ENCODE peak calls at places on chromosome 20, in six cellular contexts. A, M, G, J, X and U are unnamed samples.

GRCh38 chr20:9609892-9610502 is 95.6 kb downstream of the LAMP5 start:
- DNase-seq in A (peak; percentile 86), M (peak; percentile 51), G (peak; percentile 43), J (peak; percentile 40), X (no peak), U (peak; percentile 43)

GRCh38 chr20:6582449-6582848 is 185.0 kb upstream of the BMP2 start:
- DNase-seq in A (no peak), M (no peak), G (no peak), J (no peak), X (no peak), U (no peak)

GRCh38 chr20:58976095-58976730 is 4.8 kb upstream of the NELFCD start:
- DNase-seq in A (peak; percentile 56), M (no peak), G (no peak), J (no peak), X (no peak), U (no peak)

GRCh38 chr20:44610313-44610965 is 28.1 kb downstream of the PKIG start:
- DNase-seq in A (peak; percentile 18), M (no peak), G (no peak), J (no peak), X (no peak), U (no peak)

GRCh38 chr20:24095753-24096152 is 107.2 kb upstream of the GGTLC1 start:
- DNase-seq in A (no peak), M (no peak), G (no peak), J (no peak), X (no peak), U (no peak)

GRCh38 chr20:59004763-59005522 is 2.1 kb downstream of the CTSZ start:
- DNase-seq in A (peak; percentile 96), M (no peak), G (peak; percentile 64), J (peak; percentile 67), X (peak; percentile 90), U (no peak)

GRCh38 chr20:19885981-19886665 is 128.1 kb downstream of the RIN2 start:
- DNase-seq in A (no peak), M (no peak), G (peak; percentile 34), J (peak; percentile 61), X (peak; percentile 59), U (no peak)

GRCh38 chr20:16397053-16397452 is 176.2 kb downstream of the KIF16B start:
- DNase-seq in A (no peak), M (no peak), G (no peak), J (peak; percentile 55), X (no peak), U (no peak)

GRCh38 chr20:50379049-50379990 is 130.9 kb upstream of the PTPN1 start:
- DNase-seq in A (no peak), M (no peak), G (peak; percentile 88), J (peak; percentile 96), X (peak; percentile 87), U (peak; percentile 70)

GRCh38 chr20:60694763-60695162 is 557.3 kb upstream of the CDH4 start:
- DNase-seq in A (no peak), M (no peak), G (no peak), J (no peak), X (no peak), U (no peak)

GRCh38 chr20:22905667-22906066 is 129.4 kb upstream of the SSTR4 start:
- DNase-seq in A (peak; percentile 23), M (no peak), G (peak; percentile 19), J (peak; percentile 43), X (no peak), U (no peak)

GRCh38 chr20:50267041-50267865 is 76.6 kb downstream of the CEBPB start:
- DNase-seq in A (no peak), M (no peak), G (peak; percentile 66), J (peak; percentile 81), X (peak; percentile 84), U (no peak)

GRCh38 chr20:22586645-22587310 is 2.4 kb upstream of the FOXA2 start:
- DNase-seq in A (peak; percentile 29), M (no peak), G (peak; percentile 68), J (no peak), X (no peak), U (peak; percentile 35)

GRCh38 chr20:31908424-31908823 is 38.0 kb downstream of the TTLL9 start:
- DNase-seq in A (no peak), M (no peak), G (no peak), J (no peak), X (no peak), U (no peak)

GRCh38 chr20:11411765-11412164 is 505.9 kb upstream of the BTBD3 start:
- DNase-seq in A (no peak), M (no peak), G (no peak), J (no peak), X (no peak), U (no peak)

GRCh38 chr20:38135641-38136420 is 29.2 kb downstream of the TGM2 start:
- DNase-seq in A (no peak), M (no peak), G (no peak), J (no peak), X (peak; percentile 27), U (no peak)

GRCh38 chr20:1242530-1242929 is 16.7 kb downstream of the RAD21L1 start:
- DNase-seq in A (no peak), M (no peak), G (no peak), J (no peak), X (no peak), U (no peak)

GRCh38 chr20:61025536-61025935 is 226.5 kb upstream of the CDH4 start:
- DNase-seq in A (no peak), M (no peak), G (no peak), J (no peak), X (no peak), U (no peak)

GRCh38 chr20:43666376-43667328 is at the start of gene MYBL2:
- DNase-seq in A (peak; percentile 90), M (peak; percentile 68), G (peak; percentile 42), J (no peak), X (peak; percentile 58), U (no peak)

GRCh38 chr20:2873010-2873746 is at the start of gene PTPRA:
- DNase-seq in A (peak; percentile 96), M (peak; percentile 86), G (peak; percentile 91), J (peak; percentile 90), X (peak; percentile 94), U (peak; percentile 86)

GRCh38 chr20:2873747-2874041 is 413 bp downstream of the PTPRA start:
- DNase-seq in A (peak; percentile 71), M (peak; percentile 61), G (peak; percentile 42), J (peak; percentile 36), X (peak; percentile 50), U (no peak)

GRCh38 chr20:2871555-2872303 is 1.6 kb upstream of the PTPRA start:
- DNase-seq in A (no peak), M (no peak), G (no peak), J (no peak), X (no peak), U (no peak)

GRCh38 chr20:2871111-2871465 is 2.2 kb upstream of the PTPRA start:
- DNase-seq in A (no peak), M (no peak), G (no peak), J (no peak), X (no peak), U (no peak)

GRCh38 chr20:2872304-2873009 is 824 bp upstream of the PTPRA start:
- DNase-seq in A (peak; percentile 82), M (peak; percentile 45), G (peak; percentile 61), J (peak; percentile 50), X (peak; percentile 72), U (no peak)
- TF ChIP-seq CTCF in A (peak; percentile 66), M (peak; percentile 36), G (no peak), J (no peak), X (peak; percentile 21), U (no peak)

DNA sequence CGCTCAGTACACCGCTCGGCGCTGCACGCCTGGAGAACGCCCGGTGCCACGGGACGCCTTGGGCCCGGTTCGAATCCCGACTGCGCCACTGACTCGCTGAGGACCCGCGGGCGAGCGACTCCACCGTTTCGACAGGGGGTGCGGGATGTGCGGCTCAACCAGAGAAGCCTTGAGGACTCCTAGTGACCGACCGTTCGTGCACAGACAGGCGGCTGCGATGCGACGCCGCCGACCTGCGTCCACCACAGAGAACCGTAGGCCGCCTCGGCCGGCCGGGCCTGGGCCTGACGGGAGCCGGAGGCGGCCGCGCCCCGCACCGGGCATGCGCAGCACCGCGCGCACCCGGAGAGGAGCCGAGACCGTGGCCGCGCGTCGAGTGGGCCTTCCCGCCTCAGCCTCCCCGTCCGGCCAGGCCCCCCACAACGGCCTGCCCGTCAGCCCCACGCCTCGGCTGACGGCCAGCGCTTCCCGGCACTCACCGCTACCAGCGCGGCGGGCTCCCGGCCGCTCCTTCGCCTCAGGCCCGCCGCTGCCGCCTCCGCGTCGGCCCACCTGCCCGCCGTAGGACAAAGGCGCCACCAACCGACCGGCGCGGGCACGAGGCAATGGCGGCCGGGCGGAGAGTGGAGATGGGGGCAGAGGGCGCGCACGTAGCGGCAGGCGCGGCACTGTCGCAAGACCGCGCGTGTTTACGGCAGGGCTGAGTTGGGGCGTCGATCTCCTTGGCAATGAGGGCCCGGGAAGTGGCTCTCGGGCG is at the start of gene NCOA5:
- DNase-seq in A (peak; percentile 98), M (peak; percentile 91), G (peak; percentile 96), J (peak; percentile 95), X (peak; percentile 96), U (peak; percentile 85)
- TF ChIP-seq CTCF in A (peak; percentile 23), M (no peak), G (no peak), J (no peak), X (peak; percentile 13), U (no peak)

DNA sequence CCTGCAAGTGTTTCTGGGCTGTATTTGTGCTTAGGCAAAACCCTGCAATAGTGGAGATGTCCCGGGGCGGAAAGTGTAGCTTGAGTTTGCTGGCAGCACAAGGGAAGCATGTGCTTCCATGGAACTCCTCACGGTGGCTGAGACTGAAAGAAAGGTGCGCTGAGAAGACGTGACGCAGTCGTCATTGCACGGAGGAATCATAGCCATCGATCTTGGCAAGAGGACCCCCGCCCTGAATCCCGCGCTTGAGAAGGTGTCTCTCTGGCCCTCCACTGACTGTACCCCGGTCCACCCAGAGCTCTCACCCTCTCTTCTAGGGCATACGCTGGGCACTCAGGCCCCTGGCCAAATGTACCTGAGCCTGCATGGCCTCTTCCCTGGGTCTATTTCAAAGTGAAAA is 1081.8 kb upstream of the DEFB115 start:
- DNase-seq in A (no peak), M (no peak), G (no peak), J (no peak), X (no peak), U (no peak)
- TF ChIP-seq CTCF in A (no peak), M (no peak), G (no peak), J (no peak), X (no peak), U (no peak)

GRCh38 chr20:21102691-21103311 is 3.4 kb downstream of the LINC00237 start:
- DNase-seq in A (peak; percentile 42), M (no peak), G (peak; percentile 60), J (peak; percentile 51), X (peak; percentile 53), U (no peak)

GRCh38 chr20:21100590-21101452 is 5.3 kb downstream of the LINC00237 start:
- DNase-seq in A (peak; percentile 13), M (peak; percentile 32), G (no peak), J (no peak), X (no peak), U (no peak)

GRCh38 chr20:21103582-21104465 is 2.3 kb downstream of the LINC00237 start:
- DNase-seq in A (no peak), M (no peak), G (no peak), J (no peak), X (no peak), U (no peak)

GRCh38 chr20:21101453-21102251 is 4.5 kb downstream of the LINC00237 start:
- DNase-seq in A (peak; percentile 15), M (peak; percentile 50), G (no peak), J (no peak), X (no peak), U (no peak)

DNA sequence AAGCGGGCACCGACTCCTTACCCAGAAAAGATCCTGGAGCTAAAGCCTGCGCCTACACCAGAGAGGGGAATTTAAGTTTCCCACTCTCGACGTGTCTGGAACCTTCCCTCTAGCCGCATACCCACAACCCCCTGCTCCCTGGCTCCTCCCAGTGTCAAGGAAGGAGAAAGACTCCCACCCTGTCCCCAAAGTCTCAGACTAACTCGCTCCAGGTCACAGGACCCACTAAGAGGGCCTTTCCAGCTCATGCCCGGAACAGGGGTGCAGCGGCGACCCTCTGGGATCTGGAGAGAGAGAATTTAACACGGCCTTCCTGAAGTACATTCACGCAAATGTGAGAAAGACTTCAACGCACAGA is 3.9 kb downstream of the LINC00237 start:
- DNase-seq in A (peak; percentile 21), M (no peak), G (peak; percentile 45), J (peak; percentile 42), X (no peak), U (no peak)
- TF ChIP-seq CTCF in A (no peak), M (no peak), G (no peak), J (no peak), X (no peak), U (no peak)